ENCODE peak calls at places on chromosomes 13 and 19, in eight cellular contexts. H, M, C, J, L, P, Z and R are unnamed samples.

GRCh38 chr13:27728271-27728670 is 64.0 kb upstream of the GSX1 start:
- DNase-seq in L (no peak), P (peak; percentile 37), J (no peak), Z (no peak), C (no peak), H (no peak), M (no peak), R (no peak)

GRCh38 chr13:70708744-70709143 is 600.5 kb upstream of the KLHL1 start:
- DNase-seq in Z (no peak), L (no peak), H (no peak), P (no peak), C (no peak), M (no peak), J (no peak), R (no peak)

GRCh38 chr19:13334801-13335481 is 171.3 kb downstream of the CACNA1A start:
- DNase-seq in L (no peak), P (no peak), M (no peak), H (no peak), Z (no peak), C (no peak), J (no peak), R (no peak)

GRCh38 chr19:3224346-3225325 is at the start of gene CELF5:
- DNase-seq in C (peak; percentile 58), P (peak; percentile 71), Z (no peak), H (peak; percentile 97), L (no peak), M (peak; percentile 37), J (peak; percentile 38), R (peak; percentile 77)

GRCh38 chr13:66994097-66994496 is 236.0 kb downstream of the PCDH9 start:
- DNase-seq in H (peak; percentile 31), C (no peak), Z (peak; percentile 24), P (peak; percentile 20), L (peak; percentile 45), M (peak; percentile 8), J (peak; percentile 45), R (peak; percentile 88)

GRCh38 chr13:53298426-53298825 is 269.8 kb downstream of the OLFM4 start:
- DNase-seq in J (no peak), P (no peak), H (no peak), L (no peak), C (no peak), Z (no peak), M (no peak), R (peak; percentile 90)

GRCh38 chr19:47275866-47276461 is 1.3 kb downstream of the INAFM1 start:
- DNase-seq in H (no peak), M (no peak), P (no peak), Z (no peak), J (peak; percentile 65), L (peak; percentile 47), C (no peak), R (peak; percentile 32)

GRCh38 chr13:98405107-98405571 is 171.8 kb downstream of the STK24 start:
- DNase-seq in C (no peak), P (peak; percentile 16), Z (no peak), J (no peak), M (no peak), L (no peak), H (peak; percentile 7), R (peak; percentile 85)

GRCh38 chr13:25928941-25929505 is 122.8 kb downstream of the SHISA2 start:
- DNase-seq in H (no peak), J (no peak), C (no peak), M (no peak), P (no peak), Z (no peak), L (no peak), R (no peak)

GRCh38 chr19:41299755-41300089 is 10.2 kb upstream of the CCDC97 start:
- DNase-seq in J (peak; percentile 75), L (peak; percentile 51), Z (no peak), H (no peak), M (no peak), P (no peak), C (peak; percentile 73), R (no peak)

GRCh38 chr19:6239401-6239844 is 40.4 kb downstream of the MLLT1 start:
- DNase-seq in M (no peak), L (no peak), Z (no peak), H (peak; percentile 48), P (no peak), C (no peak), J (peak; percentile 16), R (no peak)

GRCh38 chr19:16225279-16226183 is 27.8 kb downstream of the AP1M1 start:
- DNase-seq in P (no peak), C (no peak), Z (no peak), J (no peak), M (no peak), H (no peak), L (no peak), R (no peak)

GRCh38 chr19:30897553-30897952 is 451.7 kb downstream of the TSHZ3 start:
- DNase-seq in M (no peak), Z (no peak), P (no peak), J (no peak), C (no peak), H (no peak), L (no peak), R (no peak)

GRCh38 chr13:110409581-110409992 is 102.5 kb downstream of the COL4A2 start:
- DNase-seq in J (no peak), M (no peak), P (no peak), L (no peak), Z (no peak), C (no peak), H (no peak), R (no peak)

GRCh38 chr13:31951215-31951678 is 80.3 kb upstream of the FRY start:
- DNase-seq in M (peak; percentile 53), L (peak; percentile 48), P (no peak), C (no peak), H (no peak), Z (no peak), J (peak; percentile 65), R (no peak)

GRCh38 chr13:113843063-113843654 is 20.7 kb downstream of the GAS6 start:
- DNase-seq in C (no peak), P (no peak), M (no peak), J (peak; percentile 49), H (no peak), L (no peak), Z (no peak), R (no peak)
- H3K36me3 ChIP-seq in C (no peaks in the 10 kb centered on the region), P (no peaks in the 10 kb centered on the region), M (peaks cover 38% of the 10 kb centered on the region), J (peaks cover 58% of the 10 kb centered on the region), H (no peaks in the 10 kb centered on the region), L (no peaks in the 10 kb centered on the region), Z (peaks cover 38% of the 10 kb centered on the region), R (no peaks in the 10 kb centered on the region)

GRCh38 chr13:113495494-113496251 is 5.2 kb upstream of the DCUN1D2 start:
- DNase-seq in P (no peak), Z (no peak), M (no peak), L (no peak), J (no peak), C (no peak), H (no peak), R (no peak)
- H3K36me3 ChIP-seq in P (peaks cover 9% of the 10 kb centered on the region), Z (peaks cover 18% of the 10 kb centered on the region), M (peaks cover 5% of the 10 kb centered on the region), L (no peaks in the 10 kb centered on the region), J (peaks cover 50% of the 10 kb centered on the region), C (peaks cover 16% of the 10 kb centered on the region), H (peaks cover 67% of the 10 kb centered on the region), R (peaks cover 60% of the 10 kb centered on the region)

GRCh38 chr13:37009692-37010091 is 9.1 kb downstream of the EXOSC8 start:
- DNase-seq in P (no peak), H (no peak), M (no peak), C (no peak), L (no peak), J (no peak), Z (no peak), R (no peak)

GRCh38 chr13:37010424-37010823 is 9.8 kb downstream of the EXOSC8 start:
- DNase-seq in Z (no peak), J (no peak), C (no peak), M (no peak), P (no peak), L (no peak), H (no peak), R (no peak)

GRCh38 chr13:37011788-37012187 is 11.2 kb downstream of the EXOSC8 start:
- DNase-seq in C (no peak), P (no peak), Z (no peak), L (no peak), M (no peak), J (no peak), H (no peak), R (no peak)

GRCh38 chr13:37011002-37011401 is 10.4 kb downstream of the EXOSC8 start:
- DNase-seq in Z (no peak), L (no peak), C (no peak), H (no peak), J (no peak), M (no peak), P (no peak), R (no peak)

DNA sequence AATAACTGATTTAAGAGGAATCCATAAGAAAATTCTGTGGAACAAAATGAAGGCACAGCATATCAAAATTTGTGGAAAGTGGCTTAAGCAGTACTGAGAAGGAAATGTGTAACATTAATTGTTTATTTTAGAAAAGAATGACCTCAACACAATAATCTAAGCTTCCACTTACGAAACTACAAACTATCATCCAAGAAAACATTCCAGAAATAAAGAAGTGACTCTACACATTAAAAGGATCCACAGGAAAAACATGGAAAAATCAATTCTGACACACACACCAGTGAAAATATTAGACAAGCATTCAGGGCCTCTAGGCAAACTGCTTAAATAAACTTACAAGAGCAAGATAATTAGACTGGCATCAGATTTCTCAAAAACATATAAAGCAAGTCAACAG is 14.0 kb downstream of the EXOSC8 start:
- DNase-seq in C (no peak), Z (no peak), H (no peak), L (no peak), P (no peak), J (no peak), M (no peak), R (no peak)
- H3K36me3 ChIP-seq in C (peaks cover 28% of the 10 kb centered on the region), Z (peaks cover 21% of the 10 kb centered on the region), H (peaks cover 62% of the 10 kb centered on the region), L (no peaks in the 10 kb centered on the region), P (peaks cover 4% of the 10 kb centered on the region), J (peaks cover 87% of the 10 kb centered on the region), M (no peaks in the 10 kb centered on the region), R (peaks cover 58% of the 10 kb centered on the region)

GRCh38 chr19:51697169-51697776 is 4.1 kb downstream of the SPACA6 start:
- DNase-seq in P (no peak), H (no peak), C (no peak), J (no peak), Z (no peak), M (no peak), L (no peak), R (no peak)

GRCh38 chr19:51695088-51695487 is 2.0 kb downstream of the SPACA6 start:
- DNase-seq in J (no peak), P (no peak), C (no peak), Z (no peak), M (no peak), L (no peak), H (no peak), R (no peak)

GRCh38 chr19:51695702-51696315 is 2.7 kb downstream of the SPACA6 start:
- DNase-seq in P (no peak), L (no peak), Z (no peak), J (no peak), C (no peak), H (no peak), M (no peak), R (no peak)

GRCh38 chr19:51698296-51698695 is 5.2 kb downstream of the SPACA6 start:
- DNase-seq in H (no peak), M (no peak), C (no peak), J (no peak), P (no peak), Z (no peak), L (no peak), R (no peak)

DNA sequence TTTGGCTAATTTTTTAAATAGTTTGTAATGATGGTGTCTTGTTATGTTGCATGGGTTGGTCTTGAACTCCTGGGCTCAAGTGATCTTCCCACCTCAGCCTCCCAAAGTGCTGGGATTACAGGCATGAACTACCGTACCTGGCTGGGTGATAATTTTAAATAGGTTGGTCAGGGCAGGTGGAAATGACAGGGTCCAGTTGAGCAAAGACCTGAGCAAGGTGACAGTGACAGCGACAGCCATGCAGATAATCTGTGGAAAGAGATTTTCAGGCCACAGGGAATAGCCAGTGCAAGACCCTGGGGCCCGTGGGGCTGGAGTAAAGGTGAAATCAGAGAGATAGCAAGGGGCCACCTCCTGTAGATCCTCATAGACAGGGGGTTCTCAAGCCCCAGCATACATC is 3.5 kb downstream of the SPACA6 start:
- DNase-seq in Z (no peak), J (no peak), H (no peak), L (no peak), M (no peak), C (no peak), P (no peak), R (no peak)
- H3K36me3 ChIP-seq in Z (peaks cover 10% of the 10 kb centered on the region), J (peaks cover 61% of the 10 kb centered on the region), H (peaks cover 71% of the 10 kb centered on the region), L (peaks cover 3% of the 10 kb centered on the region), M (no peaks in the 10 kb centered on the region), C (no peaks in the 10 kb centered on the region), P (no peaks in the 10 kb centered on the region), R (peaks cover 14% of the 10 kb centered on the region)